ENCODE peak calls at places on chromosomes 13 and 19, in seven cellular contexts. N is activated gamma-delta T cell treated with Interleukin-2 at 50 U/mL for 16 hours; H is thoracic aorta; Q is NCI-H1417 treated with DMSO at 0.1 percent for 48 hours; S is activated naive CD4-positive, alpha-beta T cell treated with Interleukin-2 at 50 U/mL for 16 hours; M is ELF-1; A is EH. P is an unnamed sample.

GRCh38 chr19:44735011-44735410 is 13.5 kb upstream of the BCL3 start:
- DNase-seq in N (no peak), H (no peak), Q (no peak), S (no peak), M (no peak), A (peak), P (no peak)

GRCh38 chr13:20193924-20194631 is 1.3 kb upstream of the GJB2 start:
- DNase-seq in N (no peak), H (no peak), Q (no peak), S (no peak), M (no peak), A (no peak), P (no peak)

GRCh38 chr19:35549174-35549788 is 3.9 kb downstream of the TMEM147 start:
- DNase-seq in N (peak), H (no peak), Q (no peak), S (peak), M (peak), A (peak), P (peak)

GRCh38 chr13:89751537-89751936 is 1596.0 kb upstream of the MIR17HG start:
- DNase-seq in N (no peak), H (no peak), Q (no peak), S (no peak), M (no peak), A (no peak), P (no peak)

GRCh38 chr13:97849305-97849704 is 104.2 kb upstream of the IPO5 start:
- DNase-seq in N (no peak), H (no peak), Q (no peak), S (no peak), M (peak), A (peak), P (peak)

GRCh38 chr19:1511989-1512338 is 855 bp downstream of the ADAMTSL5 start:
- DNase-seq in N (no peak), H (no peak), Q (no peak), S (no peak), M (no peak), A (no peak), P (no peak)

GRCh38 chr13:113121183-113121927 is 1.2 kb upstream of the F10 start:
- DNase-seq in N (no peak), H (no peak), Q (no peak), S (no peak), M (no peak), A (no peak), P (no peak)

GRCh38 chr13:20359335-20359734 is 127.2 kb upstream of the GJB6 start:
- DNase-seq in N (no peak), H (no peak), Q (no peak), S (no peak), M (no peak), A (peak), P (peak)

GRCh38 chr19:7550987-7551761 is 15.7 kb downstream of the PNPLA6 start:
- DNase-seq in N (peak), H (no peak), Q (no peak), S (no peak), M (peak), A (peak), P (no peak)

GRCh38 chr19:48364564-48365363 is 597 bp downstream of the SYNGR4 start:
- DNase-seq in N (no peak), H (no peak), Q (no peak), S (no peak), M (no peak), A (no peak), P (no peak)

GRCh38 chr13:93689333-93689732 is 462.7 kb downstream of the GPC6 start:
- DNase-seq in N (no peak), H (no peak), Q (no peak), S (no peak), M (no peak), A (peak), P (no peak)

GRCh38 chr19:51586799-51587198 is 15.7 kb downstream of the ZNF175 start:
- DNase-seq in N (no peak), H (no peak), Q (no peak), S (no peak), M (no peak), A (no peak), P (no peak)

GRCh38 chr13:24050292-24050711 is 110.2 kb upstream of the SPATA13 start:
- DNase-seq in N (no peak), H (no peak), Q (no peak), S (no peak), M (no peak), A (peak), P (no peak)

GRCh38 chr13:68713394-68713793 is 1394.2 kb upstream of the ATXN8OS start:
- DNase-seq in N (no peak), H (no peak), Q (no peak), S (no peak), M (peak), A (no peak), P (no peak)

GRCh38 chr19:30082611-30083010 is 140.6 kb downstream of the URI1 start:
- DNase-seq in N (no peak), H (no peak), Q (no peak), S (no peak), M (no peak), A (no peak), P (no peak)

GRCh38 chr13:54593504-54593903 is 1564.9 kb downstream of the OLFM4 start:
- DNase-seq in N (no peak), H (no peak), Q (no peak), S (no peak), M (no peak), A (no peak), P (no peak)

GRCh38 chr19:8021374-8021773 is 15.9 kb upstream of the ELAVL1 start:
- DNase-seq in N (no peak), H (no peak), Q (no peak), S (no peak), M (no peak), A (no peak), P (no peak)

GRCh38 chr19:33434886-33435705 is 61.6 kb downstream of the CEBPG start:
- DNase-seq in N (no peak), H (no peak), Q (no peak), S (no peak), M (peak), A (peak), P (peak)

GRCh38 chr13:39297664-39298171 is 259.5 kb downstream of the NHLRC3 start:
- DNase-seq in N (no peak), H (no peak), Q (no peak), S (no peak), M (no peak), A (peak), P (no peak)

GRCh38 chr19:48752511-48753365 is at the start of gene FUT1:
- DNase-seq in N (peak), H (no peak), Q (peak), S (peak), M (peak), A (peak), P (no peak)

GRCh38 chr19:41350735-41351338 is 2.9 kb downstream of the TGFB1 start:
- DNase-seq in N (no peak), H (no peak), Q (no peak), S (peak), M (no peak), A (peak), P (peak)

GRCh38 chr19:15469513-15470297 is 5.4 kb upstream of the RASAL3 start:
- DNase-seq in N (peak), H (no peak), Q (no peak), S (peak), M (no peak), A (no peak), P (peak)

GRCh38 chr19:33047422-33047821 is 17.3 kb downstream of the RHPN2 start:
- DNase-seq in N (no peak), H (no peak), Q (no peak), S (no peak), M (peak), A (no peak), P (no peak)

GRCh38 chr13:37229931-37230330 is 124.5 kb upstream of the CSNK1A1L start:
- DNase-seq in N (no peak), H (no peak), Q (no peak), S (no peak), M (no peak), A (no peak), P (no peak)

GRCh38 chr19:52689804-52690394 is 44.9 kb downstream of the ZNF611 start:
- DNase-seq in N (peak), H (peak), Q (no peak), S (peak), M (peak), A (no peak), P (no peak)

GRCh38 chr19:27657271-27658051 is 1555.5 kb downstream of the UQCRFS1 start:
- DNase-seq in N (no peak), H (no peak), Q (no peak), S (no peak), M (no peak), A (no peak), P (no peak)